ENCODE peak calls at places on chromosomes 7 and 10, in eight cellular contexts. One of them, this sample, is unnamed.
A peak's percentile ranks its signal among the peaks of the same experiment; 100 is the strongest.

GRCh38 chr10:78041170-78042057 is 7.8 kb downstream of the RPS24 start:
- DNase-seq in AG04449: no peak
- DNase-seq in mammary epithelial cell: no peak
- DNase-seq in lower lobe of right lung: no peak
- DNase-seq in GM12865: peak; percentile 14
- DNase-seq in fibroblast of lung: no peak
- DNase-seq in AG04450: no peak
- DNase-seq in lower leg skin: no peak
- DNase-seq in this sample: no peak

GRCh38 chr7:139661875-139662274 is 115.9 kb downstream of the HIPK2 start:
- DNase-seq in lower leg skin: no peak
- DNase-seq in AG04449: no peak
- DNase-seq in fibroblast of lung: no peak
- DNase-seq in GM12865: no peak
- DNase-seq in lower lobe of right lung: no peak
- DNase-seq in mammary epithelial cell: no peak
- DNase-seq in AG04450: no peak
- DNase-seq in this sample: no peak

GRCh38 chr10:93071674-93072224 is 1.9 kb upstream of the CYP26A1 start:
- DNase-seq in AG04450: no peak
- DNase-seq in fibroblast of lung: no peak
- DNase-seq in lower lobe of right lung: peak; percentile 54
- DNase-seq in lower leg skin: peak; percentile 82
- DNase-seq in mammary epithelial cell: no peak
- DNase-seq in GM12865: no peak
- DNase-seq in AG04449: no peak
- DNase-seq in this sample: no peak

GRCh38 chr10:18151491-18151890 is 11.3 kb downstream of the CACNB2 start:
- DNase-seq in GM12865: no peak
- DNase-seq in AG04450: no peak
- DNase-seq in mammary epithelial cell: no peak
- DNase-seq in lower leg skin: no peak
- DNase-seq in AG04449: no peak
- DNase-seq in fibroblast of lung: no peak
- DNase-seq in lower lobe of right lung: no peak
- DNase-seq in this sample: no peak

GRCh38 chr10:49109669-49110335 is 5.5 kb downstream of the VSTM4 start:
- DNase-seq in AG04450: peak; percentile 68
- DNase-seq in mammary epithelial cell: no peak
- DNase-seq in fibroblast of lung: peak; percentile 67
- DNase-seq in lower lobe of right lung: peak; percentile 59
- DNase-seq in GM12865: no peak
- DNase-seq in AG04449: no peak
- DNase-seq in lower leg skin: peak; percentile 91
- DNase-seq in this sample: peak; percentile 75

GRCh38 chr10:8628351-8628750 is 573.9 kb downstream of the GATA3 start:
- DNase-seq in GM12865: no peak
- DNase-seq in AG04450: no peak
- DNase-seq in lower leg skin: no peak
- DNase-seq in mammary epithelial cell: peak; percentile 71
- DNase-seq in lower lobe of right lung: no peak
- DNase-seq in AG04449: no peak
- DNase-seq in fibroblast of lung: no peak
- DNase-seq in this sample: no peak

GRCh38 chr10:77542860-77543259 is 94.7 kb downstream of the KCNMA1 start:
- DNase-seq in mammary epithelial cell: no peak
- DNase-seq in lower lobe of right lung: no peak
- DNase-seq in fibroblast of lung: no peak
- DNase-seq in lower leg skin: no peak
- DNase-seq in GM12865: no peak
- DNase-seq in AG04450: no peak
- DNase-seq in AG04449: no peak
- DNase-seq in this sample: no peak

GRCh38 chr7:74424291-74424880 is 29.3 kb upstream of the GTF2IRD1 start:
- DNase-seq in fibroblast of lung: no peak
- DNase-seq in AG04449: no peak
- DNase-seq in lower lobe of right lung: no peak
- DNase-seq in lower leg skin: no peak
- DNase-seq in AG04450: no peak
- DNase-seq in GM12865: no peak
- DNase-seq in mammary epithelial cell: no peak
- DNase-seq in this sample: no peak

GRCh38 chr7:99731638-99732374 is 3.2 kb downstream of the CYP3A7 start:
- DNase-seq in lower leg skin: no peak
- DNase-seq in lower lobe of right lung: no peak
- DNase-seq in GM12865: no peak
- DNase-seq in AG04449: no peak
- DNase-seq in AG04450: no peak
- DNase-seq in fibroblast of lung: no peak
- DNase-seq in mammary epithelial cell: no peak
- DNase-seq in this sample: no peak

GRCh38 chr7:45712057-45712689 is 138.0 kb downstream of the ADCY1 start:
- DNase-seq in AG04449: no peak
- DNase-seq in fibroblast of lung: no peak
- DNase-seq in GM12865: no peak
- DNase-seq in mammary epithelial cell: no peak
- DNase-seq in AG04450: no peak
- DNase-seq in lower lobe of right lung: no peak
- DNase-seq in lower leg skin: no peak
- DNase-seq in this sample: no peak

GRCh38 chr7:8365499-8366110 is 67.8 kb upstream of the NXPH1 start:
- DNase-seq in AG04450: no peak
- DNase-seq in lower lobe of right lung: no peak
- DNase-seq in AG04449: no peak
- DNase-seq in mammary epithelial cell: peak; percentile 32
- DNase-seq in lower leg skin: no peak
- DNase-seq in fibroblast of lung: no peak
- DNase-seq in GM12865: peak; percentile 61
- DNase-seq in this sample: no peak

GRCh38 chr7:77484785-77485184 is 52.3 kb upstream of the PTPN12 start:
- DNase-seq in AG04450: no peak
- DNase-seq in GM12865: no peak
- DNase-seq in lower leg skin: no peak
- DNase-seq in mammary epithelial cell: no peak
- DNase-seq in AG04449: no peak
- DNase-seq in lower lobe of right lung: no peak
- DNase-seq in fibroblast of lung: no peak
- DNase-seq in this sample: no peak

GRCh38 chr7:157389951-157390730 is 53.3 kb downstream of the DNAJB6 start:
- DNase-seq in lower lobe of right lung: peak; percentile 74
- DNase-seq in GM12865: no peak
- DNase-seq in fibroblast of lung: peak; percentile 44
- DNase-seq in mammary epithelial cell: no peak
- DNase-seq in AG04450: no peak
- DNase-seq in lower leg skin: peak; percentile 83
- DNase-seq in AG04449: no peak
- DNase-seq in this sample: peak; percentile 71

GRCh38 chr10:126565456-126565855 is 105.0 kb downstream of the C10orf90 start:
- DNase-seq in lower lobe of right lung: no peak
- DNase-seq in lower leg skin: no peak
- DNase-seq in GM12865: no peak
- DNase-seq in AG04450: no peak
- DNase-seq in fibroblast of lung: no peak
- DNase-seq in AG04449: no peak
- DNase-seq in mammary epithelial cell: no peak
- DNase-seq in this sample: no peak

GRCh38 chr10:103506061-103506460 is 12.6 kb downstream of the NEURL1 start:
- DNase-seq in AG04449: no peak
- DNase-seq in lower lobe of right lung: no peak
- DNase-seq in GM12865: no peak
- DNase-seq in fibroblast of lung: no peak
- DNase-seq in AG04450: no peak
- DNase-seq in mammary epithelial cell: no peak
- DNase-seq in lower leg skin: peak; percentile 43
- DNase-seq in this sample: no peak

GRCh38 chr10:103510791-103511757 is 17.6 kb downstream of the NEURL1 start:
- DNase-seq in mammary epithelial cell: no peak
- DNase-seq in AG04449: no peak
- DNase-seq in fibroblast of lung: no peak
- DNase-seq in lower lobe of right lung: no peak
- DNase-seq in AG04450: no peak
- DNase-seq in GM12865: no peak
- DNase-seq in lower leg skin: peak; percentile 56
- DNase-seq in this sample: no peak

GRCh38 chr10:103510046-103510685 is 16.7 kb downstream of the NEURL1 start:
- DNase-seq in AG04450: no peak
- DNase-seq in fibroblast of lung: no peak
- DNase-seq in lower leg skin: peak; percentile 72
- DNase-seq in AG04449: no peak
- DNase-seq in GM12865: no peak
- DNase-seq in lower lobe of right lung: no peak
- DNase-seq in mammary epithelial cell: no peak
- DNase-seq in this sample: no peak

GRCh38 chr10:103504181-103504783 is 10.8 kb downstream of the NEURL1 start:
- DNase-seq in AG04449: no peak
- DNase-seq in lower leg skin: no peak
- DNase-seq in AG04450: peak; percentile 70
- DNase-seq in fibroblast of lung: peak; percentile 84
- DNase-seq in GM12865: peak; percentile 72
- DNase-seq in lower lobe of right lung: no peak
- DNase-seq in mammary epithelial cell: peak; percentile 74
- DNase-seq in this sample: peak; percentile 91

DNA sequence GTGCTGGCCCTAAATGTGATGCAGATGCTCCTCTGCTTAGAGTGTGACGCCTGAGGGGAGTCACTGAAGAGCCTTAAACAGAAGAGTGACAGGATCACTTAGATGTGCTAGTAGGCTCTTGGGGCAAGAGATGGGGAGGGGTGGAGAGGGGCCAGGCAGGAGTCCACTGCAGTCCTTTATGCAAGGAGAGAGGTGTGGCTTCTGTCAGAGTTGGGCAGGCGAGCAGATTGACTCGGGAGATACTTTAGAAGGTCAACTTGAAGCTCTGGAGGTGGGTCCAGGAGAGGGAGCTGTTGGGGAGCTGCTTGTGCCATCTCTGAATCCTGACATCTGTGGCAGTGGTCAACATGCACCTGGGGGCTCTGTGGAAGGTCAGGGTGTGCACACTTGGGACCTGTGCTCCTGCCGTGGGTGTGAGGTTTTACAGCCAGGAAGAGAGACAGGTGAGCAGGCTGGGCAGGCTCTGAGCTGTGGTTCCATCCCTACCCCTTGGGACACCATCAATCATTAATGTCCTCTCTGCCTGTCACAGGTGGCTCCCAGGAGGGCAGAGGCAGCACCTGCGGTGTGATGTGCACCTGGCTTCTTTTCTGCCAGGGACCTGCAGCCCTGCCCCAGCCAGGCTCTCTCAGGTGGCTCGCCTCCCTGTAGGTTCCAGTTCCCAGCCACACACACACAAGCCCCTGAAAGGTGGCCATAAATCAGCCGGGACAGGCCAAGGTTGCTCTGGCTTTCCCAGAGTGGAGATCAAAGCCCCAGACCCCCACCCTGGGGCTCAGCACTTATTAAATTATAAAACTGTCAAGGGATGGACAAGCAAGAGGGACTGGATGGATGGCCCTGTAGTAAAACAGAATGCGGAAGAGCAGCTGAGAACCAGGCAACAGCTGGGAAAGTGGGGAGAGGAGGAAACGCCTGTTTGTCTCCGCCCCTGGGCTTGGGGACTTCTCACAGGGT is 14.0 kb downstream of the NEURL1 start:
- DNase-seq in lower leg skin: peak; percentile 53
- DNase-seq in AG04449: no peak
- DNase-seq in fibroblast of lung: no peak
- DNase-seq in GM12865: no peak
- DNase-seq in lower lobe of right lung: no peak
- DNase-seq in mammary epithelial cell: no peak
- DNase-seq in AG04450: no peak
- DNase-seq in this sample: no peak
- TF ChIP-seq CTCF in lower leg skin: no peak
- TF ChIP-seq CTCF in AG04449: no peak
- TF ChIP-seq CTCF in fibroblast of lung: no peak
- TF ChIP-seq CTCF in GM12865: no peak
- TF ChIP-seq CTCF in lower lobe of right lung: no peak
- TF ChIP-seq CTCF in mammary epithelial cell: no peak
- TF ChIP-seq CTCF in AG04450: no peak
- TF ChIP-seq CTCF in this sample: no peak

DNA sequence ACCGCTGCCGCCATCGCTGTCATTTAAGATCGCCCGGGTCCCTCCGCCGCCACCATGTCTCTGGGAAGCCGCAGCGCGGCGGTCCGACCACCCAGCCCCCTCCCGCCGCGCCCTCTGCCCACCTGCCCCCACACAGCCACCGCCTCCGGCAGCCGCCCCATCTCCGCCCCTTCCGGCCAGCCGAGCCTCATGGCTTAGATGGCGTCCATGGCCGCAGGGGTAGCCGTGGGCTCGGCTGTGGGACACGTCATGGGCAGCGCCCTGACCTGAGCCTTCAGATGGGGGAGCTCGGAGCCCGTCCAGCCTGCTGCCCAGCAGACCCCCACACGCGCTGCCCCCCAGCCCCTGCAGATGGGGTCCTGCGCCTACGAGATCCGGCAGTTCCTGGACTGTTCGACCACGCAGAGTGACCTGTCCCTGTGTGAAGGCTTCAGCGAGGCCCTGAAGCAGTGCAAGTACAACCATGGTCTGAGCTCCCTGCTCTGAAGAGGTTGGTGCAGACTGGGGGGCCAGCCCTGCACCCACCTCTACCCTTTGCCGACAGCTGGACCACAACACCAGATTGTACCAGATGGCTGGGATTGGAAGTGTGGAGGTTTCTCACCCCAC is 38.0 kb upstream of the TARP start:
- DNase-seq in fibroblast of lung: no peak
- DNase-seq in AG04449: no peak
- DNase-seq in lower lobe of right lung: peak; percentile 77
- DNase-seq in lower leg skin: no peak
- DNase-seq in GM12865: no peak
- DNase-seq in mammary epithelial cell: no peak
- DNase-seq in AG04450: no peak
- DNase-seq in this sample: no peak
- H3K4me3 ChIP-seq in fibroblast of lung: no peak overlapping the region
- H3K4me3 ChIP-seq in AG04449: peak overlapping the region; percentile 51
- H3K4me3 ChIP-seq in lower lobe of right lung: peak overlapping the region; percentile 53
- H3K4me3 ChIP-seq in lower leg skin: peak overlapping the region; percentile 15
- H3K4me3 ChIP-seq in GM12865: peak overlapping the region; percentile 18
- H3K4me3 ChIP-seq in mammary epithelial cell: peak overlapping the region; percentile 6
- H3K4me3 ChIP-seq in AG04450: peak overlapping the region; percentile 55
- H3K4me3 ChIP-seq in this sample: peak overlapping the region; percentile 46

DNA sequence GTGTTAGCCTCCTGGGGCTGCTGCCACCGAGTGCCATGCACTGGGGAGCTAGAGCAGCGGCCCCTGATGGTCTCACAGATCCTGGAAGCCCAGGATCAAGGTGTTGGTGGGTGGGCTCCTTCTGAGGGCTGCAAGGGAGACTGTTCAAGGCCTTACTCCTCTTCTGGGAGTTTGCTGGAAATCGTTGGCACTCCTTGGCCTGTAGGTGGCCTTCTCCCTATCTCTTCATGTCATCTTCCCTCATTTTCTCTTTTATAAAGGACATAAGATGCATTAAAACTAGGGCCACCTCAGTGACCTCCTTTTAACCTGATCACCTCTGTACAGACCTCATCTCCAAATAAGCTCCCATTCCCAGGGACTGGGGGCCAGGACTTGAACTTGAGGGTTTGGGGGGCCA is 27.0 kb upstream of the ZNF862 start:
- DNase-seq in mammary epithelial cell: no peak
- DNase-seq in lower leg skin: no peak
- DNase-seq in fibroblast of lung: peak; percentile 6
- DNase-seq in GM12865: no peak
- DNase-seq in AG04450: no peak
- DNase-seq in lower lobe of right lung: no peak
- DNase-seq in AG04449: no peak
- DNase-seq in this sample: peak; percentile 4
- TF ChIP-seq CTCF in mammary epithelial cell: peak; percentile 39
- TF ChIP-seq CTCF in lower leg skin: no peak
- TF ChIP-seq CTCF in fibroblast of lung: no peak
- TF ChIP-seq CTCF in GM12865: peak; percentile 21
- TF ChIP-seq CTCF in AG04450: peak; percentile 31
- TF ChIP-seq CTCF in lower lobe of right lung: no peak
- TF ChIP-seq CTCF in AG04449: peak; percentile 16
- TF ChIP-seq CTCF in this sample: peak; percentile 31

GRCh38 chr10:79410315-79411094 is 34.9 kb downstream of the ZCCHC24 start:
- DNase-seq in lower leg skin: no peak
- DNase-seq in fibroblast of lung: no peak
- DNase-seq in AG04450: no peak
- DNase-seq in mammary epithelial cell: no peak
- DNase-seq in lower lobe of right lung: peak; percentile 34
- DNase-seq in AG04449: no peak
- DNase-seq in GM12865: no peak
- DNase-seq in this sample: peak; percentile 53
- H3K4me3 ChIP-seq in lower leg skin: no peak overlapping the region
- H3K4me3 ChIP-seq in fibroblast of lung: no peak overlapping the region
- H3K4me3 ChIP-seq in AG04450: no peak overlapping the region
- H3K4me3 ChIP-seq in mammary epithelial cell: no peak overlapping the region
- H3K4me3 ChIP-seq in lower lobe of right lung: no peak overlapping the region
- H3K4me3 ChIP-seq in AG04449: no peak overlapping the region
- H3K4me3 ChIP-seq in GM12865: no peak overlapping the region
- H3K4me3 ChIP-seq in this sample: no peak overlapping the region

This sample was measured in fibroblast of mammary gland.